ENCODE peak calls at places on chromosomes 7 and 10, in nine cellular contexts. One of them, this sample, is unnamed.
A peak's percentile ranks its signal among the peaks of the same experiment; 100 is the strongest.

GRCh38 chr7:137196665-137197064 is 146.9 kb downstream of the PTN start:
- DNase-seq in CD4-positive, alpha-beta T cell: no peak
- DNase-seq in thoracic aorta: no peak
- DNase-seq in A549: no peak
- DNase-seq in cardiac fibroblast: no peak
- DNase-seq in fibroblast of pulmonary artery: no peak
- DNase-seq in foreskin fibroblast: no peak
- DNase-seq in sigmoid colon: no peak
- DNase-seq in osteocyte: no peak
- DNase-seq in this sample: peak; percentile 2

GRCh38 chr7:111736475-111736874 is 174.2 kb upstream of the IMMP2L start:
- DNase-seq in CD4-positive, alpha-beta T cell: no peak
- DNase-seq in thoracic aorta: no peak
- DNase-seq in A549: no peak
- DNase-seq in cardiac fibroblast: peak; percentile 13
- DNase-seq in fibroblast of pulmonary artery: no peak
- DNase-seq in foreskin fibroblast: no peak
- DNase-seq in sigmoid colon: no peak
- DNase-seq in osteocyte: no peak
- DNase-seq in this sample: no peak

GRCh38 chr10:18713077-18713476 is 53.8 kb downstream of the ARL5B start:
- DNase-seq in CD4-positive, alpha-beta T cell: no peak
- DNase-seq in thoracic aorta: no peak
- DNase-seq in A549: peak; percentile 33
- DNase-seq in cardiac fibroblast: peak; percentile 80
- DNase-seq in fibroblast of pulmonary artery: peak; percentile 70
- DNase-seq in foreskin fibroblast: peak; percentile 33
- DNase-seq in sigmoid colon: no peak
- DNase-seq in osteocyte: no peak
- DNase-seq in this sample: peak; percentile 94

GRCh38 chr7:127912901-127913300 is 118.3 kb downstream of the LRRC4 start:
- DNase-seq in CD4-positive, alpha-beta T cell: no peak
- DNase-seq in thoracic aorta: no peak
- DNase-seq in A549: no peak
- DNase-seq in cardiac fibroblast: no peak
- DNase-seq in fibroblast of pulmonary artery: no peak
- DNase-seq in foreskin fibroblast: no peak
- DNase-seq in sigmoid colon: no peak
- DNase-seq in osteocyte: no peak
- DNase-seq in this sample: no peak

GRCh38 chr10:133260895-133261725 is 15.6 kb downstream of the ADAM8 start:
- DNase-seq in CD4-positive, alpha-beta T cell: peak; percentile 31
- DNase-seq in thoracic aorta: no peak
- DNase-seq in A549: peak; percentile 73
- DNase-seq in cardiac fibroblast: peak; percentile 21
- DNase-seq in fibroblast of pulmonary artery: no peak
- DNase-seq in foreskin fibroblast: no peak
- DNase-seq in sigmoid colon: peak; percentile 82
- DNase-seq in osteocyte: no peak
- DNase-seq in this sample: peak; percentile 18

GRCh38 chr10:101814466-101815041 is 3.7 kb downstream of the OGA start:
- DNase-seq in CD4-positive, alpha-beta T cell: no peak
- DNase-seq in thoracic aorta: no peak
- DNase-seq in A549: no peak
- DNase-seq in cardiac fibroblast: no peak
- DNase-seq in fibroblast of pulmonary artery: no peak
- DNase-seq in foreskin fibroblast: no peak
- DNase-seq in sigmoid colon: no peak
- DNase-seq in osteocyte: peak; percentile 25
- DNase-seq in this sample: no peak

GRCh38 chr10:70678757-70679489 is 6.6 kb downstream of the ADAMTS14 start:
- DNase-seq in CD4-positive, alpha-beta T cell: no peak
- DNase-seq in thoracic aorta: no peak
- DNase-seq in A549: no peak
- DNase-seq in cardiac fibroblast: peak; percentile 23
- DNase-seq in fibroblast of pulmonary artery: no peak
- DNase-seq in foreskin fibroblast: no peak
- DNase-seq in sigmoid colon: no peak
- DNase-seq in osteocyte: no peak
- DNase-seq in this sample: no peak

GRCh38 chr7:8327199-8327598 is 65.2 kb upstream of the ICA1 start:
- DNase-seq in CD4-positive, alpha-beta T cell: no peak
- DNase-seq in thoracic aorta: no peak
- DNase-seq in A549: no peak
- DNase-seq in cardiac fibroblast: no peak
- DNase-seq in fibroblast of pulmonary artery: no peak
- DNase-seq in foreskin fibroblast: no peak
- DNase-seq in sigmoid colon: no peak
- DNase-seq in osteocyte: no peak
- DNase-seq in this sample: no peak

GRCh38 chr10:88236121-88236743 is 346.9 kb downstream of the RNLS start:
- DNase-seq in CD4-positive, alpha-beta T cell: no peak
- DNase-seq in thoracic aorta: no peak
- DNase-seq in A549: no peak
- DNase-seq in cardiac fibroblast: peak; percentile 76
- DNase-seq in fibroblast of pulmonary artery: peak; percentile 64
- DNase-seq in foreskin fibroblast: no peak
- DNase-seq in sigmoid colon: no peak
- DNase-seq in osteocyte: no peak
- DNase-seq in this sample: no peak

GRCh38 chr10:80187465-80188409 is 17.6 kb downstream of the ANXA11 start:
- DNase-seq in CD4-positive, alpha-beta T cell: peak; percentile 80
- DNase-seq in thoracic aorta: no peak
- DNase-seq in A549: no peak
- DNase-seq in cardiac fibroblast: no peak
- DNase-seq in fibroblast of pulmonary artery: no peak
- DNase-seq in foreskin fibroblast: no peak
- DNase-seq in sigmoid colon: peak; percentile 63
- DNase-seq in osteocyte: no peak
- DNase-seq in this sample: no peak

GRCh38 chr7:28149291-28150101 is 31.1 kb downstream of the JAZF1 start:
- DNase-seq in CD4-positive, alpha-beta T cell: no peak
- DNase-seq in thoracic aorta: no peak
- DNase-seq in A549: no peak
- DNase-seq in cardiac fibroblast: no peak
- DNase-seq in fibroblast of pulmonary artery: no peak
- DNase-seq in foreskin fibroblast: no peak
- DNase-seq in sigmoid colon: no peak
- DNase-seq in osteocyte: no peak
- DNase-seq in this sample: no peak

GRCh38 chr10:110527731-110528171 is 30.0 kb downstream of the DUSP5 start:
- DNase-seq in CD4-positive, alpha-beta T cell: no peak
- DNase-seq in thoracic aorta: no peak
- DNase-seq in A549: no peak
- DNase-seq in cardiac fibroblast: peak; percentile 91
- DNase-seq in fibroblast of pulmonary artery: peak; percentile 90
- DNase-seq in foreskin fibroblast: no peak
- DNase-seq in sigmoid colon: no peak
- DNase-seq in osteocyte: peak; percentile 67
- DNase-seq in this sample: peak; percentile 78

GRCh38 chr10:110356628-110357245 is 52.0 kb upstream of the SMNDC1 start:
- DNase-seq in CD4-positive, alpha-beta T cell: peak; percentile 42
- DNase-seq in thoracic aorta: no peak
- DNase-seq in A549: no peak
- DNase-seq in cardiac fibroblast: peak; percentile 66
- DNase-seq in fibroblast of pulmonary artery: peak; percentile 76
- DNase-seq in foreskin fibroblast: peak; percentile 73
- DNase-seq in sigmoid colon: no peak
- DNase-seq in osteocyte: no peak
- DNase-seq in this sample: peak; percentile 72

GRCh38 chr10:73537288-73537687 is 41.5 kb upstream of the PPP3CB start:
- DNase-seq in CD4-positive, alpha-beta T cell: no peak
- DNase-seq in thoracic aorta: no peak
- DNase-seq in A549: no peak
- DNase-seq in cardiac fibroblast: no peak
- DNase-seq in fibroblast of pulmonary artery: no peak
- DNase-seq in foreskin fibroblast: no peak
- DNase-seq in sigmoid colon: no peak
- DNase-seq in osteocyte: no peak
- DNase-seq in this sample: no peak

DNA sequence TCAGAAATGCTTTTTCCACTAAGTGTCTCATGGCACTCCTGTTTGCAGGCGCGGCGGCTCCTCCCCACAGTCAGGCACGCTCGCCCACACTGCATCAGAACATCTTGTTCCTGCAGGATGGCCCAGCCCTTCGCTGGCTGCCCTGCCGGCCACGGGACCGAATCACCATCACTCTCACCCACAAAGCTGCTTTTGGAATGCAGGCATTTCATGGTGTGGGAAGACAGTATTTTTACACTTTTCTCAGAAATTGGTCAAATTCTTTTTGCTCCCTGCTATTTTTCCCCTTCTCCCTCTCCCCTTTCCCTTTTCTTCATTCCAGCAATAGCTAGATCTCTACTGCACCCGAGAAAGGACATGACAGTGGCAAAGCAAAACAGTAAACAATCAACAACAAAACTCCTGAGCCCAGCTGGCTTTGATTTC is 176.0 kb upstream of the TNS3 start:
- DNase-seq in CD4-positive, alpha-beta T cell: no peak
- DNase-seq in thoracic aorta: peak; percentile 66
- DNase-seq in A549: no peak
- DNase-seq in cardiac fibroblast: peak; percentile 95
- DNase-seq in fibroblast of pulmonary artery: peak; percentile 89
- DNase-seq in foreskin fibroblast: peak; percentile 95
- DNase-seq in sigmoid colon: no peak
- DNase-seq in osteocyte: peak; percentile 89
- DNase-seq in this sample: peak; percentile 98
- TF ChIP-seq CTCF in CD4-positive, alpha-beta T cell: no peak
- TF ChIP-seq CTCF in thoracic aorta: no peak
- TF ChIP-seq CTCF in A549: no peak
- TF ChIP-seq CTCF in cardiac fibroblast: no peak
- TF ChIP-seq CTCF in fibroblast of pulmonary artery: no peak
- TF ChIP-seq CTCF in foreskin fibroblast: no peak
- TF ChIP-seq CTCF in sigmoid colon: no peak
- TF ChIP-seq CTCF in osteocyte: peak; percentile 31
- TF ChIP-seq CTCF in this sample: no peak

GRCh38 chr7:55178863-55179773 is 160.3 kb downstream of the EGFR start:
- DNase-seq in CD4-positive, alpha-beta T cell: no peak
- DNase-seq in thoracic aorta: no peak
- DNase-seq in A549: no peak
- DNase-seq in cardiac fibroblast: no peak
- DNase-seq in fibroblast of pulmonary artery: no peak
- DNase-seq in foreskin fibroblast: no peak
- DNase-seq in sigmoid colon: no peak
- DNase-seq in osteocyte: peak; percentile 48
- DNase-seq in this sample: no peak
- TF ChIP-seq CTCF in CD4-positive, alpha-beta T cell: no peak
- TF ChIP-seq CTCF in thoracic aorta: no peak
- TF ChIP-seq CTCF in A549: no peak
- TF ChIP-seq CTCF in cardiac fibroblast: no peak
- TF ChIP-seq CTCF in fibroblast of pulmonary artery: no peak
- TF ChIP-seq CTCF in foreskin fibroblast: no peak
- TF ChIP-seq CTCF in sigmoid colon: no peak
- TF ChIP-seq CTCF in osteocyte: no peak
- TF ChIP-seq CTCF in this sample: no peak

GRCh38 chr10:31353574-31353973 is 34.6 kb downstream of the ZEB1 start:
- DNase-seq in CD4-positive, alpha-beta T cell: no peak
- DNase-seq in thoracic aorta: no peak
- DNase-seq in A549: peak; percentile 43
- DNase-seq in cardiac fibroblast: peak; percentile 25
- DNase-seq in fibroblast of pulmonary artery: peak; percentile 46
- DNase-seq in foreskin fibroblast: peak; percentile 68
- DNase-seq in sigmoid colon: no peak
- DNase-seq in osteocyte: no peak
- DNase-seq in this sample: peak; percentile 39
- TF ChIP-seq CTCF in CD4-positive, alpha-beta T cell: peak; percentile 41
- TF ChIP-seq CTCF in thoracic aorta: no peak
- TF ChIP-seq CTCF in A549: no peak
- TF ChIP-seq CTCF in cardiac fibroblast: peak; percentile 14
- TF ChIP-seq CTCF in fibroblast of pulmonary artery: no peak
- TF ChIP-seq CTCF in foreskin fibroblast: no peak
- TF ChIP-seq CTCF in sigmoid colon: no peak
- TF ChIP-seq CTCF in osteocyte: no peak
- TF ChIP-seq CTCF in this sample: no peak

DNA sequence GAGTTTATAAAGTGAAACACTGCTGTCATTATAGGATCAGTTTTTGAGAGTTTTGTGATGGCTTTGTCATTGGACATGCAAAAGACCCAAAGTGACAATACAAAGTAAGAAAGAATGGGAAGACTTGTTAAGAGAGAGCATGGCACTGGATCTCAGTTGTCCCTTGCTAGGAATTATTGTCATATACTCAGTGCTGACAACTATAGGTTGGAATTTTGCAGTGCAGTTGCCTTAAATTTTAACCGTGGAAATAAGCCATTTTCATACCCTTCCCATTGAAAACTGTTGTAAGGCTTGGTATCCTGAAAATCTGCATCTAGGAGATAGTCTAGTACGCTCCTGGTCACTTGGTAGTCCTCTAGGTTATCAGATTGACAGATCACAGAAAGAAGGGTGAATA is 1156.7 kb downstream of the GATA3 start:
- DNase-seq in CD4-positive, alpha-beta T cell: no peak
- DNase-seq in thoracic aorta: no peak
- DNase-seq in A549: no peak
- DNase-seq in cardiac fibroblast: no peak
- DNase-seq in fibroblast of pulmonary artery: peak; percentile 16
- DNase-seq in foreskin fibroblast: no peak
- DNase-seq in sigmoid colon: no peak
- DNase-seq in osteocyte: no peak
- DNase-seq in this sample: peak; percentile 11
- TF ChIP-seq CTCF in CD4-positive, alpha-beta T cell: no peak
- TF ChIP-seq CTCF in thoracic aorta: no peak
- TF ChIP-seq CTCF in A549: peak; percentile 19
- TF ChIP-seq CTCF in cardiac fibroblast: peak; percentile 31
- TF ChIP-seq CTCF in fibroblast of pulmonary artery: peak; percentile 45
- TF ChIP-seq CTCF in foreskin fibroblast: peak; percentile 38
- TF ChIP-seq CTCF in sigmoid colon: no peak
- TF ChIP-seq CTCF in osteocyte: peak; percentile 35
- TF ChIP-seq CTCF in this sample: peak; percentile 53

GRCh38 chr7:92133133-92133736 is 1.0 kb downstream of the CYP51A1 start:
- DNase-seq in CD4-positive, alpha-beta T cell: no peak
- DNase-seq in thoracic aorta: no peak
- DNase-seq in A549: no peak
- DNase-seq in cardiac fibroblast: peak; percentile 15
- DNase-seq in fibroblast of pulmonary artery: no peak
- DNase-seq in foreskin fibroblast: no peak
- DNase-seq in sigmoid colon: no peak
- DNase-seq in osteocyte: no peak
- DNase-seq in this sample: no peak
- TF ChIP-seq CTCF in CD4-positive, alpha-beta T cell: no peak
- TF ChIP-seq CTCF in thoracic aorta: no peak
- TF ChIP-seq CTCF in A549: no peak
- TF ChIP-seq CTCF in cardiac fibroblast: no peak
- TF ChIP-seq CTCF in fibroblast of pulmonary artery: no peak
- TF ChIP-seq CTCF in foreskin fibroblast: no peak
- TF ChIP-seq CTCF in sigmoid colon: no peak
- TF ChIP-seq CTCF in osteocyte: no peak
- TF ChIP-seq CTCF in this sample: no peak

GRCh38 chr10:43362191-43362839 is 9.1 kb upstream of the FXYD4 start:
- DNase-seq in CD4-positive, alpha-beta T cell: peak; percentile 99
- DNase-seq in thoracic aorta: peak; percentile 83
- DNase-seq in A549: peak; percentile 86
- DNase-seq in cardiac fibroblast: peak; percentile 94
- DNase-seq in fibroblast of pulmonary artery: peak; percentile 92
- DNase-seq in foreskin fibroblast: peak; percentile 62
- DNase-seq in sigmoid colon: peak; percentile 97
- DNase-seq in osteocyte: no peak
- DNase-seq in this sample: peak; percentile 98
- TF ChIP-seq CTCF in CD4-positive, alpha-beta T cell: peak; percentile 64
- TF ChIP-seq CTCF in thoracic aorta: peak; percentile 24
- TF ChIP-seq CTCF in A549: peak; percentile 50
- TF ChIP-seq CTCF in cardiac fibroblast: peak; percentile 48
- TF ChIP-seq CTCF in fibroblast of pulmonary artery: peak; percentile 44
- TF ChIP-seq CTCF in foreskin fibroblast: peak; percentile 44
- TF ChIP-seq CTCF in sigmoid colon: peak; percentile 43
- TF ChIP-seq CTCF in osteocyte: peak; percentile 17
- TF ChIP-seq CTCF in this sample: peak; percentile 65

GRCh38 chr10:17375936-17376584 is 78.3 kb downstream of the ST8SIA6 start:
- DNase-seq in CD4-positive, alpha-beta T cell: peak; percentile 1
- DNase-seq in thoracic aorta: no peak
- DNase-seq in A549: peak; percentile 7
- DNase-seq in cardiac fibroblast: peak; percentile 15
- DNase-seq in fibroblast of pulmonary artery: peak; percentile 29
- DNase-seq in foreskin fibroblast: no peak
- DNase-seq in sigmoid colon: no peak
- DNase-seq in osteocyte: no peak
- DNase-seq in this sample: peak; percentile 32
- TF ChIP-seq CTCF in CD4-positive, alpha-beta T cell: peak; percentile 43
- TF ChIP-seq CTCF in thoracic aorta: no peak
- TF ChIP-seq CTCF in A549: peak; percentile 40
- TF ChIP-seq CTCF in cardiac fibroblast: peak; percentile 68
- TF ChIP-seq CTCF in fibroblast of pulmonary artery: peak; percentile 63
- TF ChIP-seq CTCF in foreskin fibroblast: peak; percentile 54
- TF ChIP-seq CTCF in sigmoid colon: no peak
- TF ChIP-seq CTCF in osteocyte: peak; percentile 47
- TF ChIP-seq CTCF in this sample: peak; percentile 70